ENCODE peak calls at places on chromosome 13, in ten cellular contexts. One of them, this sample, is unnamed.

GRCh38 chr13:61592489-61592888 is 176.8 kb upstream of the PCDH20 start:
- DNase-seq in testis: no peak
- DNase-seq in A549: no peak
- DNase-seq in adrenal gland: no peak
- DNase-seq in mammary epithelial cell: no peak
- DNase-seq in A673: no peak
- DNase-seq in iPS DF 6.9: no peak
- DNase-seq in tibial artery: no peak
- DNase-seq in naive thymus-derived CD4-positive, alpha-beta T cell: no peak
- DNase-seq in CD8-positive, alpha-beta memory T cell: no peak
- DNase-seq in this sample: no peak

GRCh38 chr13:35208587-35208986 is 266.5 kb downstream of the NBEA start:
- DNase-seq in mammary epithelial cell: no peak
- DNase-seq in adrenal gland: no peak
- DNase-seq in naive thymus-derived CD4-positive, alpha-beta T cell: no peak
- DNase-seq in A673: no peak
- DNase-seq in iPS DF 6.9: no peak
- DNase-seq in testis: no peak
- DNase-seq in A549: no peak
- DNase-seq in CD8-positive, alpha-beta memory T cell: no peak
- DNase-seq in tibial artery: no peak
- DNase-seq in this sample: no peak

GRCh38 chr13:74978596-74978995 is 503.4 kb downstream of the TBC1D4 start:
- DNase-seq in tibial artery: no peak
- DNase-seq in testis: no peak
- DNase-seq in A673: no peak
- DNase-seq in iPS DF 6.9: no peak
- DNase-seq in A549: no peak
- DNase-seq in mammary epithelial cell: peak
- DNase-seq in adrenal gland: no peak
- DNase-seq in naive thymus-derived CD4-positive, alpha-beta T cell: no peak
- DNase-seq in CD8-positive, alpha-beta memory T cell: no peak
- DNase-seq in this sample: no peak

GRCh38 chr13:113595131-113595530 is 10.6 kb downstream of the TFDP1 start:
- DNase-seq in A549: no peak
- DNase-seq in A673: no peak
- DNase-seq in adrenal gland: no peak
- DNase-seq in tibial artery: peak
- DNase-seq in naive thymus-derived CD4-positive, alpha-beta T cell: no peak
- DNase-seq in testis: no peak
- DNase-seq in mammary epithelial cell: no peak
- DNase-seq in iPS DF 6.9: no peak
- DNase-seq in CD8-positive, alpha-beta memory T cell: peak
- DNase-seq in this sample: no peak

GRCh38 chr13:66831317-66831716 is 398.8 kb downstream of the PCDH9 start:
- DNase-seq in tibial artery: no peak
- DNase-seq in mammary epithelial cell: no peak
- DNase-seq in naive thymus-derived CD4-positive, alpha-beta T cell: no peak
- DNase-seq in iPS DF 6.9: no peak
- DNase-seq in testis: no peak
- DNase-seq in A549: no peak
- DNase-seq in CD8-positive, alpha-beta memory T cell: no peak
- DNase-seq in A673: no peak
- DNase-seq in adrenal gland: no peak
- DNase-seq in this sample: no peak

GRCh38 chr13:73938375-73939070 is 195.7 kb downstream of the KLF12 start:
- DNase-seq in A549: peak
- DNase-seq in CD8-positive, alpha-beta memory T cell: no peak
- DNase-seq in tibial artery: no peak
- DNase-seq in testis: no peak
- DNase-seq in iPS DF 6.9: no peak
- DNase-seq in mammary epithelial cell: peak
- DNase-seq in naive thymus-derived CD4-positive, alpha-beta T cell: no peak
- DNase-seq in adrenal gland: no peak
- DNase-seq in A673: peak
- DNase-seq in this sample: peak

GRCh38 chr13:42832341-42833153 is 51.2 kb downstream of the FAM216B start:
- DNase-seq in tibial artery: no peak
- DNase-seq in mammary epithelial cell: peak
- DNase-seq in testis: no peak
- DNase-seq in A673: no peak
- DNase-seq in A549: no peak
- DNase-seq in adrenal gland: no peak
- DNase-seq in CD8-positive, alpha-beta memory T cell: no peak
- DNase-seq in naive thymus-derived CD4-positive, alpha-beta T cell: no peak
- DNase-seq in iPS DF 6.9: no peak
- DNase-seq in this sample: peak

GRCh38 chr13:40069173-40070044 is 413.9 kb downstream of the COG6 start:
- DNase-seq in A549: peak
- DNase-seq in adrenal gland: peak
- DNase-seq in naive thymus-derived CD4-positive, alpha-beta T cell: peak
- DNase-seq in CD8-positive, alpha-beta memory T cell: peak
- DNase-seq in testis: peak
- DNase-seq in iPS DF 6.9: peak
- DNase-seq in tibial artery: peak
- DNase-seq in A673: peak
- DNase-seq in mammary epithelial cell: peak
- DNase-seq in this sample: no peak

GRCh38 chr13:50421457-50422130 is 406.4 kb downstream of the KCNRG start:
- DNase-seq in A673: no peak
- DNase-seq in CD8-positive, alpha-beta memory T cell: no peak
- DNase-seq in A549: no peak
- DNase-seq in adrenal gland: no peak
- DNase-seq in naive thymus-derived CD4-positive, alpha-beta T cell: no peak
- DNase-seq in testis: no peak
- DNase-seq in mammary epithelial cell: peak
- DNase-seq in iPS DF 6.9: no peak
- DNase-seq in tibial artery: no peak
- DNase-seq in this sample: no peak

GRCh38 chr13:50417597-50417996 is 402.4 kb downstream of the KCNRG start:
- DNase-seq in adrenal gland: no peak
- DNase-seq in naive thymus-derived CD4-positive, alpha-beta T cell: no peak
- DNase-seq in mammary epithelial cell: peak
- DNase-seq in tibial artery: no peak
- DNase-seq in A673: no peak
- DNase-seq in testis: no peak
- DNase-seq in iPS DF 6.9: no peak
- DNase-seq in A549: peak
- DNase-seq in CD8-positive, alpha-beta memory T cell: no peak
- DNase-seq in this sample: no peak

GRCh38 chr13:50419896-50420295 is 404.7 kb downstream of the KCNRG start:
- DNase-seq in tibial artery: no peak
- DNase-seq in testis: no peak
- DNase-seq in adrenal gland: peak
- DNase-seq in A673: no peak
- DNase-seq in iPS DF 6.9: no peak
- DNase-seq in naive thymus-derived CD4-positive, alpha-beta T cell: no peak
- DNase-seq in mammary epithelial cell: no peak
- DNase-seq in A549: no peak
- DNase-seq in CD8-positive, alpha-beta memory T cell: no peak
- DNase-seq in this sample: no peak

GRCh38 chr13:50420720-50421456 is 405.6 kb downstream of the KCNRG start:
- DNase-seq in mammary epithelial cell: no peak
- DNase-seq in A673: no peak
- DNase-seq in iPS DF 6.9: no peak
- DNase-seq in testis: no peak
- DNase-seq in adrenal gland: no peak
- DNase-seq in naive thymus-derived CD4-positive, alpha-beta T cell: no peak
- DNase-seq in A549: no peak
- DNase-seq in tibial artery: no peak
- DNase-seq in CD8-positive, alpha-beta memory T cell: no peak
- DNase-seq in this sample: no peak

DNA sequence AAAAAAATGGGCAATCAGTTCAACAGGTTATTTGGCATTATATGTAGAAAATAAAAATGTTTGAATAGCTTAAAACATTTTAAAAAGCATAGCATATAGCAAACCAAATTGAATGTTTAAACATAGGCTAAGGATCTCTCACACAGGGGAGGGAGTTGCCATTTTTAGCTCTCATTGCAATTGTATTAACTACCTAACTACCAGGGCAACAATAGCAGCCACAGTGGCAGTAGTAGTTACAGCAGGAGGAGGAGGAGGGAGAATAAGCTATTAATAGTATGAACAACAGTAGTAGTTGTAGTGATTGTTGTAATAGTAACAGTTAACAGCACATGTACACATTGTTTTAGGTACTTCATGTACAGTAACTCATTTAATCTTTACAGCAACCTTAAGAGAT is 404.2 kb downstream of the KCNRG start:
- DNase-seq in tibial artery: no peak
- DNase-seq in CD8-positive, alpha-beta memory T cell: no peak
- DNase-seq in testis: no peak
- DNase-seq in mammary epithelial cell: no peak
- DNase-seq in naive thymus-derived CD4-positive, alpha-beta T cell: no peak
- DNase-seq in A549: no peak
- DNase-seq in iPS DF 6.9: no peak
- DNase-seq in A673: no peak
- DNase-seq in adrenal gland: no peak
- DNase-seq in this sample: no peak
- H3K27ac ChIP-seq in tibial artery: no peak
- H3K27ac ChIP-seq in CD8-positive, alpha-beta memory T cell: no peak
- H3K27ac ChIP-seq in testis: no peak
- H3K27ac ChIP-seq in mammary epithelial cell: no peak
- H3K27ac ChIP-seq in naive thymus-derived CD4-positive, alpha-beta T cell: no peak
- H3K27ac ChIP-seq in A549: no peak
- H3K27ac ChIP-seq in iPS DF 6.9: no peak
- H3K27ac ChIP-seq in A673: no peak
- H3K27ac ChIP-seq in adrenal gland: no peak
- H3K27ac ChIP-seq in this sample: no peak

DNA sequence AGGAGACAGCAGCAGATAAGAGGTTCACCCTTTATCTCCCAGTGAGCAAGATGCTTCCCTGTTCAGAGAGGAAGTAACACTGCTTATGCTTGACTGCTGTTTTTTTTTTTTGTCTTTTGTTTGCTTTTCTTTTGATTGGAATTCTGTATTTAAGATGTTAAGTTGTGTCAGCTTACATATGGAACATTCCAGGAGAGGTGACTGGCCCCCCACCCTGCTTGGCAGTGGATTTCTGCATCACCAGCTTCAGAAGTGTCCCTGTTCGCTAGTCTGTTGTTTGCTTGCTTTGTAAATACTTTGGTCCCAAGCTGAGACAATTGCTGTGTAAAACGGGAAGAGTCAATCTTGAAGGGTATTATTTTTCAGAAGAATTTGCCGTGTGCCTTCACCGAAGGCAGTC is 43.0 kb downstream of the IFT88 start:
- DNase-seq in A673: no peak
- DNase-seq in iPS DF 6.9: no peak
- DNase-seq in tibial artery: no peak
- DNase-seq in mammary epithelial cell: no peak
- DNase-seq in testis: no peak
- DNase-seq in naive thymus-derived CD4-positive, alpha-beta T cell: no peak
- DNase-seq in CD8-positive, alpha-beta memory T cell: no peak
- DNase-seq in adrenal gland: no peak
- DNase-seq in A549: no peak
- DNase-seq in this sample: no peak
- H3K27ac ChIP-seq in A673: no peak
- H3K27ac ChIP-seq in iPS DF 6.9: no peak
- H3K27ac ChIP-seq in tibial artery: no peak
- H3K27ac ChIP-seq in mammary epithelial cell: no peak
- H3K27ac ChIP-seq in testis: no peak
- H3K27ac ChIP-seq in naive thymus-derived CD4-positive, alpha-beta T cell: no peak
- H3K27ac ChIP-seq in CD8-positive, alpha-beta memory T cell: no peak
- H3K27ac ChIP-seq in adrenal gland: no peak
- H3K27ac ChIP-seq in A549: no peak
- H3K27ac ChIP-seq in this sample: no peak

DNA sequence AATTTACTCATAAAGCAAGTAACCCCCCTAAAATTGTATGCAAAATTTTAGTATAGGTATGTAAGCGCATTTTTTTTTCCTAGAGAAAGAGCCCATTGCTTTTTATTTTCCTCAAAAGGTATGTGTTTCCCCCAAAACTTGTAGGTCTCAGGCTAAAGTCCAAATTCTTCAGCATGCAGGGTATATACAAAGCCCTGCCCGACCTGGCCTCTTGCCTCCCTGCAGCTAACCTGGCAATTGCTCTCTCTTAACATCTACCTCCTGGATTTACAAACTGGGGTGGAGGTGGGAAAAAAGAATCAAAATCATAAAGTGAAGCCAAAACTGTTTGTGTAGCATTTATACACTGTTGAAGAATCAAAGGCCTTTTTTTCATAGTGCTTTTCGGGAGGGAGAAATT is 107.8 kb downstream of the KCNRG start:
- DNase-seq in CD8-positive, alpha-beta memory T cell: no peak
- DNase-seq in adrenal gland: no peak
- DNase-seq in iPS DF 6.9: no peak
- DNase-seq in A549: no peak
- DNase-seq in mammary epithelial cell: no peak
- DNase-seq in A673: no peak
- DNase-seq in testis: no peak
- DNase-seq in naive thymus-derived CD4-positive, alpha-beta T cell: no peak
- DNase-seq in tibial artery: no peak
- DNase-seq in this sample: no peak
- H3K27ac ChIP-seq in CD8-positive, alpha-beta memory T cell: peak
- H3K27ac ChIP-seq in adrenal gland: no peak
- H3K27ac ChIP-seq in iPS DF 6.9: no peak
- H3K27ac ChIP-seq in A549: no peak
- H3K27ac ChIP-seq in mammary epithelial cell: no peak
- H3K27ac ChIP-seq in A673: peak
- H3K27ac ChIP-seq in testis: peak
- H3K27ac ChIP-seq in naive thymus-derived CD4-positive, alpha-beta T cell: peak
- H3K27ac ChIP-seq in tibial artery: peak
- H3K27ac ChIP-seq in this sample: peak

GRCh38 chr13:103291693-103292572 is 225.7 kb upstream of the SLC10A2 start:
- DNase-seq in testis: no peak
- DNase-seq in iPS DF 6.9: no peak
- DNase-seq in mammary epithelial cell: no peak
- DNase-seq in A673: peak
- DNase-seq in adrenal gland: no peak
- DNase-seq in A549: no peak
- DNase-seq in CD8-positive, alpha-beta memory T cell: no peak
- DNase-seq in tibial artery: no peak
- DNase-seq in naive thymus-derived CD4-positive, alpha-beta T cell: no peak
- DNase-seq in this sample: no peak

GRCh38 chr13:103291226-103291625 is 225.0 kb upstream of the SLC10A2 start:
- DNase-seq in adrenal gland: no peak
- DNase-seq in A673: no peak
- DNase-seq in naive thymus-derived CD4-positive, alpha-beta T cell: no peak
- DNase-seq in A549: no peak
- DNase-seq in iPS DF 6.9: no peak
- DNase-seq in testis: no peak
- DNase-seq in tibial artery: no peak
- DNase-seq in mammary epithelial cell: no peak
- DNase-seq in CD8-positive, alpha-beta memory T cell: no peak
- DNase-seq in this sample: no peak

GRCh38 chr13:103289661-103290060 is 223.4 kb upstream of the SLC10A2 start:
- DNase-seq in A549: no peak
- DNase-seq in CD8-positive, alpha-beta memory T cell: no peak
- DNase-seq in A673: no peak
- DNase-seq in testis: no peak
- DNase-seq in naive thymus-derived CD4-positive, alpha-beta T cell: no peak
- DNase-seq in adrenal gland: no peak
- DNase-seq in mammary epithelial cell: no peak
- DNase-seq in tibial artery: no peak
- DNase-seq in iPS DF 6.9: no peak
- DNase-seq in this sample: no peak

GRCh38 chr13:103287659-103288058 is 221.4 kb upstream of the SLC10A2 start:
- DNase-seq in iPS DF 6.9: no peak
- DNase-seq in tibial artery: no peak
- DNase-seq in mammary epithelial cell: peak
- DNase-seq in A673: no peak
- DNase-seq in adrenal gland: no peak
- DNase-seq in CD8-positive, alpha-beta memory T cell: no peak
- DNase-seq in naive thymus-derived CD4-positive, alpha-beta T cell: no peak
- DNase-seq in testis: no peak
- DNase-seq in A549: no peak
- DNase-seq in this sample: peak

DNA sequence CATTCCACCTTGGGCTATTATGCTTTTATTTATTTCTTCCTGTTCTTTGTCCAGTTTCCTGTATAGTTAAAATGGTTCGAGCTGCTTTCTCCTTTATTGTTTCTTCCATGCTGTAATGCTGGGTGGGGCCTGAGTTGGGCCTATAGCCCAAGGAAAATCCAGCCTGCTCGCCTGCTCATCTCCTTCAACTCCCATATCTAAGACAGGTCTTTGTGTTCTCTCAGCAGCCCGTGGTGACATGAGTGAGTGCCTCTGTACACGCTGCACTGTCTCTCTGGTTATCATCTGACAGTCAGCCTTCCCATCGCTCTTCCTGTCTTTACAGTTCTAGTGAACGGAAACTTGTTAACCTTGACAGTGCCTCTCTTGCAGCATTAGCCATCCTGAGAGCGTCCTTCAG is 221.9 kb upstream of the SLC10A2 start:
- DNase-seq in iPS DF 6.9: no peak
- DNase-seq in CD8-positive, alpha-beta memory T cell: no peak
- DNase-seq in A549: no peak
- DNase-seq in naive thymus-derived CD4-positive, alpha-beta T cell: no peak
- DNase-seq in testis: no peak
- DNase-seq in tibial artery: no peak
- DNase-seq in A673: peak
- DNase-seq in adrenal gland: no peak
- DNase-seq in mammary epithelial cell: no peak
- DNase-seq in this sample: no peak
- H3K27ac ChIP-seq in iPS DF 6.9: no peak
- H3K27ac ChIP-seq in CD8-positive, alpha-beta memory T cell: no peak
- H3K27ac ChIP-seq in A549: no peak
- H3K27ac ChIP-seq in naive thymus-derived CD4-positive, alpha-beta T cell: no peak
- H3K27ac ChIP-seq in testis: no peak
- H3K27ac ChIP-seq in tibial artery: no peak
- H3K27ac ChIP-seq in A673: peak
- H3K27ac ChIP-seq in adrenal gland: no peak
- H3K27ac ChIP-seq in mammary epithelial cell: peak
- H3K27ac ChIP-seq in this sample: peak